ENCODE peak calls at places on chromosome 18, in four cellular contexts. W, V, U and Y are unnamed samples.

GRCh38 chr18:50662177-50662576 is 102.3 kb downstream of the MAPK4 start:
- DNase-seq in W (no peak), V (no peak), U (no peak), Y (peak)

GRCh38 chr18:50340078-50340477 is 34.8 kb upstream of the SKA1 start:
- DNase-seq in W (no peak), V (no peak), U (no peak), Y (no peak)

GRCh38 chr18:50817898-50818250 is 1.9 kb downstream of the MRO start:
- DNase-seq in W (no peak), V (no peak), U (no peak), Y (no peak)

GRCh38 chr18:22964116-22964515 is 31.0 kb downstream of the RBBP8 start:
- DNase-seq in W (no peak), V (no peak), U (no peak), Y (no peak)

GRCh38 chr18:63016270-63016669 is 300.9 kb downstream of the PHLPP1 start:
- DNase-seq in W (peak), V (no peak), U (peak), Y (peak)

GRCh38 chr18:21270453-21270852 is 28.4 kb downstream of the GREB1L start:
- DNase-seq in W (peak), V (no peak), U (no peak), Y (no peak)

GRCh38 chr18:23069481-23069880 is 65.8 kb upstream of the CABLES1 start:
- DNase-seq in W (no peak), V (no peak), U (no peak), Y (no peak)

GRCh38 chr18:44590976-44591375 is 89.7 kb upstream of the SETBP1 start:
- DNase-seq in W (no peak), V (no peak), U (no peak), Y (no peak)

GRCh38 chr18:44343570-44343969 is 337.1 kb upstream of the SETBP1 start:
- DNase-seq in W (no peak), V (no peak), U (no peak), Y (no peak)

GRCh38 chr18:22637787-22638186 is 220.1 kb upstream of the CTAGE1 start:
- DNase-seq in W (peak), V (no peak), U (no peak), Y (peak)

GRCh38 chr18:5995626-5996025 is 100.3 kb upstream of the TMEM200C start:
- DNase-seq in W (no peak), V (no peak), U (no peak), Y (no peak)

GRCh38 chr18:79507076-79507545 is 111.4 kb downstream of the NFATC1 start:
- DNase-seq in W (peak), V (no peak), U (peak), Y (no peak)

GRCh38 chr18:37391698-37392548 is 173.7 kb downstream of the CELF4 start:
- DNase-seq in W (no peak), V (no peak), U (no peak), Y (no peak)

GRCh38 chr18:58668897-58669296 is 2.4 kb upstream of the MALT1 start:
- DNase-seq in W (peak), V (no peak), U (no peak), Y (peak)

GRCh38 chr18:33135951-33136660 is 304.4 kb downstream of the CCDC178 start:
- DNase-seq in W (no peak), V (no peak), U (no peak), Y (no peak)

GRCh38 chr18:80023173-80023572 is 11.1 kb upstream of the RBFA start:
- DNase-seq in W (no peak), V (no peak), U (no peak), Y (no peak)

GRCh38 chr18:40249390-40250080 is 1705.5 kb upstream of the PIK3C3 start:
- DNase-seq in W (peak), V (no peak), U (no peak), Y (no peak)

GRCh38 chr18:13240060-13240725 is 21.6 kb downstream of the LDLRAD4 start:
- DNase-seq in W (no peak), V (no peak), U (no peak), Y (no peak)

GRCh38 chr18:54358495-54358793 is 738 bp downstream of the C18orf54 start:
- DNase-seq in W (peak), V (no peak), U (no peak), Y (peak)

GRCh38 chr18:35968278-35968880 is 4.1 kb upstream of the RMP24 start:
- DNase-seq in W (peak), V (no peak), U (no peak), Y (no peak)

GRCh38 chr18:49052891-49053644 is 102.3 kb upstream of the SMAD7 start:
- DNase-seq in W (no peak), V (no peak), U (peak), Y (peak)

GRCh38 chr18:74596959-74597661 is 560 bp upstream of the ZNF407 start:
- DNase-seq in W (peak), V (peak), U (peak), Y (no peak)

GRCh38 chr18:3499498-3499897 is 49.5 kb downstream of the TGIF1 start:
- DNase-seq in W (no peak), V (no peak), U (no peak), Y (no peak)

GRCh38 chr18:42959528-42959927 is 156.0 kb downstream of the RIT2 start:
- DNase-seq in W (no peak), V (no peak), U (no peak), Y (no peak)

GRCh38 chr18:39149211-39149806 is 1583.7 kb upstream of the CELF4 start:
- DNase-seq in W (no peak), V (no peak), U (no peak), Y (no peak)

GRCh38 chr18:68778280-68778875 is 19.5 kb upstream of the CCDC102B start:
- DNase-seq in W (no peak), V (no peak), U (no peak), Y (no peak)

GRCh38 chr18:58535340-58536186 is 93.3 kb downstream of the ALPK2 start:
- DNase-seq in W (no peak), V (no peak), U (no peak), Y (no peak)

GRCh38 chr18:50857694-50858093 is 21.2 kb upstream of the ME2 start:
- DNase-seq in W (no peak), V (no peak), U (no peak), Y (no peak)

GRCh38 chr18:68034293-68034692 is 517.8 kb upstream of the DSEL start:
- DNase-seq in W (no peak), V (no peak), U (no peak), Y (no peak)

GRCh38 chr18:55234366-55235093 is 275.3 kb upstream of the CCDC68 start:
- DNase-seq in W (peak), V (peak), U (peak), Y (peak)

GRCh38 chr18:74806700-74807416 is 209.2 kb downstream of the ZNF407 start:
- DNase-seq in W (peak), V (no peak), U (peak), Y (peak)